ENCODE peak calls at places on chromosomes 12 and 14, in four cellular contexts. I is fibroblast of pulmonary artery, Q is AG04450, A is BJ. F is an unnamed sample.

GRCh38 chr14:94987409-94987808 is 169.9 kb downstream of the DICER1 start:
- DNase-seq in I (no peak), Q (no peak), A (no peak), F (no peak)

GRCh38 chr12:63940295-63940997 is 95.9 kb downstream of the SRGAP1 start:
- DNase-seq in I (no peak), Q (no peak), A (no peak), F (no peak)

GRCh38 chr14:93171366-93171765 is 13.3 kb downstream of the MOAP1 start:
- DNase-seq in I (no peak), Q (no peak), A (no peak), F (no peak)

GRCh38 chr12:114726092-114726710 is 42.2 kb upstream of the TBX3 start:
- DNase-seq in I (no peak), Q (no peak), A (no peak), F (no peak)

GRCh38 chr12:51270847-51271518 is 768 bp upstream of the SMAGP start:
- DNase-seq in I (peak), Q (peak), A (peak), F (peak)

GRCh38 chr12:45966486-45966885 is 23.9 kb downstream of the SCAF11 start:
- DNase-seq in I (peak), Q (peak), A (peak), F (peak)

GRCh38 chr12:110109037-110109836 is 14.9 kb upstream of the IFT81 start:
- DNase-seq in I (peak), Q (peak), A (peak), F (peak)

GRCh38 chr12:57897296-57897974 is 43.9 kb upstream of the ATP23 start:
- DNase-seq in I (no peak), Q (no peak), A (no peak), F (no peak)

GRCh38 chr12:131092911-131093901 is 139.5 kb downstream of the ADGRD1 start:
- DNase-seq in I (no peak), Q (no peak), A (no peak), F (no peak)

GRCh38 chr12:83389237-83389996 is 702.7 kb downstream of the TMTC2 start:
- DNase-seq in I (no peak), Q (no peak), A (no peak), F (no peak)
- TF ChIP-seq CTCF in I (no peak), Q (no peak), A (no peak), F (peak)

DNA sequence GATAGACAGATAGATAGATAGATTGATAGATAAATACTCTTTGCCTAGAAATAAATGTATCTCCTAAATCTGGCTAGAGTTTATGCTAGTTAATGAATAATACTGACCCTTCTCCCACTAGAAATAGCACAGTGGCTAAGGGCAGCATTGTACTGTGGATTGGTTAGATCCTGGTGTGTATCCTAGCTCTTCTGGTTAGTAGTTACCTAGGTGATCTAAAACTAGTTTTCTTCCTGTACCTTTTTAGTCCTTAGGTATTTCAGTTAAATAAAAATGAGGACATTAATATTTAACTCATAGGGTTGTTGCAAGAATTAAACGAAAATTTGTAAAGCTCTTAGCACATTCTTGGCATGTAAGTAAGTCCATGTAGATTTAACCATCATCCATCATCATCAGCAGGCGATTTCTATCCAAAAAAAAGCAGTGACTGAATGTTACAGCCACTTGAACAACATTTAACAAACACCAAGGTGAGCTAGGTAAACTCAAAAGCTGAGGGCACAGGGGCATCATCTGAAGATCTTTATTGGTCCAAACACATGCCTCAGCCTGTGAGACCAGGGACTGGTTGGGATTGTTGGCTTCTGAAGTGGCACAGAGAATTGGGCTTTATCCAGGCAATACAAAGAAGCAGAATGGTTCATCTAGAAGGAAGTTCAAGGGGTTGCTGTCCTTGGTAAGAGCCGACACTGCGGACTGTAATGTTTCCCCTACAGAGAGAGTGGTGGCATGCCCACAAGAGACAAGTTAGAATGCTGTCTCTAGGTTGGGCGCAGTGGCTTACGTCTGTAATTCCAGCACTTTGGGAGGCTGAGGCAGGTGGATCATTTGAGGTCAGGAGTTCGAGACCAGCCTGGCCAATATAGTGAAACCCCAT is 100.8 kb downstream of the GAS2L3 start:
- DNase-seq in I (no peak), Q (no peak), A (no peak), F (no peak)
- TF ChIP-seq CTCF in I (no peak), Q (no peak), A (no peak), F (no peak)

DNA sequence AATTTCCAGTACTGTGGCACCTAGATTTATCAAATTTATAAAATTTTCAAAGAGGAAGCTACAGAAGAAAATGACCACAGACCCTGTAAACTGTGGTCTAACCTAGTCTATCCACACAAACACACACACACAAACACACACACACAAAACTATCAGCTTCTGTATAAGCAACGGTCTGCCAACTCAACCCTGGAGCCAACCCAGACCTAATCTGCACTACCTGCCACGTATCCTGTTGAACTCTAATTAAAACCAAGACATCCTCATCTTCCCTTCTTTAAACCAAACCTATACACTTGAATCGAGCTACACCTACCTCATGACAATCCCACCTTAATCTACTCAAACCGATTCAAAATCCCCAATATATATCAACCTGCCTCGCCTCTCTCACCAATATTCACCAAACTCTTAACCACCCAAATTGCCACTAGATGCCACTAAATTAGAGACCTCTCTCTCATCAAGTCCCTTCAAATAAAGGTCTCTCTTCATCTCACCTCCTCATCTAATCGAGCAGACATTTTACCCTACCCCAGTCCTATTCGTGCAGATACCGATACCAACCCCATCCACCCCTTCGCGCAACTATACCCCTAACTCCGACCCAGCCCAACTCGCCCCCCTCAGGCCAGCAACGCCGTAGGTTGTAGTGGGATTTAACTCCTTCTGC is 807 bp downstream of the ACIN1 start:
- DNase-seq in I (no peak), Q (no peak), A (no peak), F (no peak)
- TF ChIP-seq CTCF in I (peak), Q (peak), A (peak), F (peak)

GRCh38 chr12:18224745-18225144 is 36.6 kb upstream of the PIK3C2G start:
- DNase-seq in I (peak), Q (no peak), A (no peak), F (peak)
- TF ChIP-seq CTCF in I (peak), Q (peak), A (peak), F (peak)

DNA sequence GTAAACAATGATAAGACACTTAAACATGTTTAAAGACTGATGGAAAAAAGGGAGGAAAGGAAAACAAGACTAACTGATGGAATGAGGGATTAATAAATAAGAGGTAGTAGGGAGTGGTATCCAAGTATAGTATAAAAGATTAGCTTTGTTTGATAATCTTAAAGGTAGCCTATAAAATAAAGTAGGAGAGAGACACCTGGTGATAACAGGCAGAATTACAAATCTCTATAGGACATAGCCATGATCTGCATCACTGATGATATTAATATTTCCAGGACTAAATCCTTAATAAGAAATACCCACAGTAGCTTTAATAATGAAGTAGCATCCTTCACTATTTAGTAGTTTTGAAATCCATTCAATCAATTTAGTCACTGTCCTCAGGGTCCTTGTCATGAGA is 30.4 kb downstream of the DLGAP5 start:
- DNase-seq in I (peak), Q (no peak), A (no peak), F (no peak)
- TF ChIP-seq CTCF in I (peak), Q (peak), A (peak), F (peak)

GRCh38 chr12:120495723-120496352 is at the start of gene DYNLL1:
- DNase-seq in I (peak), Q (peak), A (peak), F (peak)
- TF ChIP-seq CTCF in I (no peak), Q (no peak), A (no peak), F (no peak)

GRCh38 chr12:31342314-31342713 is 16.4 kb upstream of the SINHCAF start:
- DNase-seq in I (no peak), Q (no peak), A (no peak), F (no peak)

GRCh38 chr12:31346211-31346610 is 20.3 kb upstream of the SINHCAF start:
- DNase-seq in I (no peak), Q (no peak), A (no peak), F (no peak)

GRCh38 chr12:31339831-31340622 is 14.1 kb upstream of the SINHCAF start:
- DNase-seq in I (no peak), Q (no peak), A (no peak), F (no peak)

GRCh38 chr12:31337952-31338351 is 12.0 kb upstream of the SINHCAF start:
- DNase-seq in I (no peak), Q (no peak), A (no peak), F (no peak)

DNA sequence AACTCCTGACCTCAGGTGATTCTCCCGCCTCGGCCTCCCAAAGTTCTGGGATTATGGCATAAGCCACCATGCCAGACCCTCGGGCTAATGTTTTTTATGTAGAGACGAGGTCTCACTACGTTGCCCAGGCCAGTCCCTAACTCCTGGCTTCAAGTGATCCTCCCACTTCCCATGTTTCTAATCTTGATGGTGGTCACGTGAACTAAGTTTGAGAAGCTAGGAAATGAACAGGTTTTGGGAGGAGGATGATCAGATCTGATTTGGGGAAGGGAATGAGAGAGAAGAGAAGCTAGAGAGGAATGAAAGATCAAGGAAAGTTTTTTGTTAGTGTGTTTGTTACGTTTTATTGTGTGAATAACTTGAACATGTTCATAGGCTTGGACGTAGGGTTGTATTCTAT is 17.2 kb upstream of the SINHCAF start:
- DNase-seq in I (no peak), Q (no peak), A (no peak), F (no peak)
- TF ChIP-seq CTCF in I (no peak), Q (no peak), A (no peak), F (no peak)